ENCODE peak calls at places on chromosomes 13 and 19, in seven cellular contexts. One of them, this sample, is unnamed.
A peak's percentile ranks its signal among the peaks of the same experiment; 100 is the strongest.

GRCh38 chr19:19642506-19643157 is 825 bp downstream of the GMIP start:
- DNase-seq in bronchial epithelial cell: no peak
- DNase-seq in M059J: peak; percentile 26
- DNase-seq in breast epithelium: no peak
- DNase-seq in RWPE1: no peak
- DNase-seq in stimulated activated CD8-positive, alpha-beta memory T cell treated with anti-CD3 and anti-CD28 coated beads, Interleukin-4, amount 100 ng/mL, for 24 hours: peak; percentile 38
- DNase-seq in AG20443: peak; percentile 42
- DNase-seq in this sample: no peak

GRCh38 chr13:27079421-27079958 is 92.1 kb downstream of the USP12 start:
- DNase-seq in bronchial epithelial cell: no peak
- DNase-seq in M059J: peak; percentile 89
- DNase-seq in breast epithelium: no peak
- DNase-seq in RWPE1: no peak
- DNase-seq in stimulated activated CD8-positive, alpha-beta memory T cell treated with anti-CD3 and anti-CD28 coated beads, Interleukin-4, amount 100 ng/mL, for 24 hours: no peak
- DNase-seq in AG20443: peak; percentile 58
- DNase-seq in this sample: no peak

GRCh38 chr13:79581870-79582315 is 100.9 kb downstream of the NDFIP2 start:
- DNase-seq in bronchial epithelial cell: no peak
- DNase-seq in M059J: peak; percentile 83
- DNase-seq in breast epithelium: no peak
- DNase-seq in RWPE1: no peak
- DNase-seq in stimulated activated CD8-positive, alpha-beta memory T cell treated with anti-CD3 and anti-CD28 coated beads, Interleukin-4, amount 100 ng/mL, for 24 hours: no peak
- DNase-seq in AG20443: peak; percentile 22
- DNase-seq in this sample: peak; percentile 43

GRCh38 chr19:35908010-35908441 is at the start of gene TYROBP:
- DNase-seq in bronchial epithelial cell: no peak
- DNase-seq in M059J: no peak
- DNase-seq in breast epithelium: no peak
- DNase-seq in RWPE1: no peak
- DNase-seq in stimulated activated CD8-positive, alpha-beta memory T cell treated with anti-CD3 and anti-CD28 coated beads, Interleukin-4, amount 100 ng/mL, for 24 hours: no peak
- DNase-seq in AG20443: no peak
- DNase-seq in this sample: peak; percentile 76

GRCh38 chr13:79663977-79664636 is 183.2 kb downstream of the NDFIP2 start:
- DNase-seq in bronchial epithelial cell: no peak
- DNase-seq in M059J: no peak
- DNase-seq in breast epithelium: no peak
- DNase-seq in RWPE1: no peak
- DNase-seq in stimulated activated CD8-positive, alpha-beta memory T cell treated with anti-CD3 and anti-CD28 coated beads, Interleukin-4, amount 100 ng/mL, for 24 hours: no peak
- DNase-seq in AG20443: no peak
- DNase-seq in this sample: no peak

GRCh38 chr13:74145249-74145970 is 11.2 kb upstream of the KLF12 start:
- DNase-seq in bronchial epithelial cell: no peak
- DNase-seq in M059J: peak; percentile 15
- DNase-seq in breast epithelium: no peak
- DNase-seq in RWPE1: no peak
- DNase-seq in stimulated activated CD8-positive, alpha-beta memory T cell treated with anti-CD3 and anti-CD28 coated beads, Interleukin-4, amount 100 ng/mL, for 24 hours: no peak
- DNase-seq in AG20443: peak; percentile 22
- DNase-seq in this sample: no peak

GRCh38 chr19:50416034-50416814 is 2.5 kb upstream of the SPIB start:
- DNase-seq in bronchial epithelial cell: no peak
- DNase-seq in M059J: no peak
- DNase-seq in breast epithelium: no peak
- DNase-seq in RWPE1: no peak
- DNase-seq in stimulated activated CD8-positive, alpha-beta memory T cell treated with anti-CD3 and anti-CD28 coated beads, Interleukin-4, amount 100 ng/mL, for 24 hours: no peak
- DNase-seq in AG20443: no peak
- DNase-seq in this sample: no peak

GRCh38 chr19:40154121-40154680 is 37.0 kb upstream of the MAP3K10 start:
- DNase-seq in bronchial epithelial cell: no peak
- DNase-seq in M059J: no peak
- DNase-seq in breast epithelium: no peak
- DNase-seq in RWPE1: no peak
- DNase-seq in stimulated activated CD8-positive, alpha-beta memory T cell treated with anti-CD3 and anti-CD28 coated beads, Interleukin-4, amount 100 ng/mL, for 24 hours: no peak
- DNase-seq in AG20443: no peak
- DNase-seq in this sample: no peak

GRCh38 chr13:113059891-113060290 is 45.7 kb upstream of the F7 start:
- DNase-seq in bronchial epithelial cell: no peak
- DNase-seq in M059J: no peak
- DNase-seq in breast epithelium: no peak
- DNase-seq in RWPE1: no peak
- DNase-seq in stimulated activated CD8-positive, alpha-beta memory T cell treated with anti-CD3 and anti-CD28 coated beads, Interleukin-4, amount 100 ng/mL, for 24 hours: no peak
- DNase-seq in AG20443: no peak
- DNase-seq in this sample: no peak

GRCh38 chr19:45322311-45322710 is 364 bp downstream of the CKM start:
- DNase-seq in bronchial epithelial cell: no peak
- DNase-seq in M059J: no peak
- DNase-seq in breast epithelium: no peak
- DNase-seq in RWPE1: no peak
- DNase-seq in stimulated activated CD8-positive, alpha-beta memory T cell treated with anti-CD3 and anti-CD28 coated beads, Interleukin-4, amount 100 ng/mL, for 24 hours: no peak
- DNase-seq in AG20443: no peak
- DNase-seq in this sample: no peak

GRCh38 chr13:113553541-113554332 is 30.8 kb upstream of the TFDP1 start:
- DNase-seq in bronchial epithelial cell: no peak
- DNase-seq in M059J: no peak
- DNase-seq in breast epithelium: peak; percentile 11
- DNase-seq in RWPE1: no peak
- DNase-seq in stimulated activated CD8-positive, alpha-beta memory T cell treated with anti-CD3 and anti-CD28 coated beads, Interleukin-4, amount 100 ng/mL, for 24 hours: no peak
- DNase-seq in AG20443: peak; percentile 6
- DNase-seq in this sample: peak; percentile 16

GRCh38 chr13:113904411-113904810 is 40.5 kb upstream of the GAS6 start:
- DNase-seq in bronchial epithelial cell: peak; percentile 38
- DNase-seq in M059J: no peak
- DNase-seq in breast epithelium: peak; percentile 15
- DNase-seq in RWPE1: no peak
- DNase-seq in stimulated activated CD8-positive, alpha-beta memory T cell treated with anti-CD3 and anti-CD28 coated beads, Interleukin-4, amount 100 ng/mL, for 24 hours: no peak
- DNase-seq in AG20443: no peak
- DNase-seq in this sample: no peak

GRCh38 chr13:83085186-83085900 is 796.9 kb downstream of the SLITRK1 start:
- DNase-seq in bronchial epithelial cell: no peak
- DNase-seq in M059J: no peak
- DNase-seq in breast epithelium: no peak
- DNase-seq in RWPE1: no peak
- DNase-seq in stimulated activated CD8-positive, alpha-beta memory T cell treated with anti-CD3 and anti-CD28 coated beads, Interleukin-4, amount 100 ng/mL, for 24 hours: no peak
- DNase-seq in AG20443: no peak
- DNase-seq in this sample: no peak

GRCh38 chr13:48162182-48162581 is 67.3 kb upstream of the MED4 start:
- DNase-seq in bronchial epithelial cell: no peak
- DNase-seq in M059J: no peak
- DNase-seq in breast epithelium: no peak
- DNase-seq in RWPE1: no peak
- DNase-seq in stimulated activated CD8-positive, alpha-beta memory T cell treated with anti-CD3 and anti-CD28 coated beads, Interleukin-4, amount 100 ng/mL, for 24 hours: no peak
- DNase-seq in AG20443: no peak
- DNase-seq in this sample: no peak